ENCODE peak calls at places on chromosomes 12 and 14, in nine cellular contexts. L, W, T, D, U, M, Q, S and E are unnamed samples.
A peak's percentile ranks its signal among the peaks of the same experiment; 100 is the strongest.

GRCh38 chr12:7581609-7582008 is 78.0 kb upstream of the CD163 start:
- DNase-seq in U (no peak), T (no peak), S (no peak), M (no peak), L (no peak), Q (no peak), W (no peak), D (no peak), E (no peak)

GRCh38 chr12:356276-356988 is 32.7 kb downstream of the KDM5A start:
- DNase-seq in S (no peak), Q (no peak), W (no peak), U (no peak), M (no peak), L (no peak), T (no peak), D (no peak), E (peak; percentile 60)

GRCh38 chr12:88448337-88448944 is 131.8 kb downstream of the KITLG start:
- DNase-seq in S (no peak), U (no peak), T (no peak), L (no peak), D (no peak), Q (no peak), W (peak; percentile 52), M (no peak), E (no peak)

GRCh38 chr14:50010752-50011151 is 105.6 kb downstream of the VCPKMT start:
- DNase-seq in Q (no peak), D (no peak), U (no peak), L (no peak), M (no peak), S (no peak), W (no peak), T (no peak), E (no peak)

GRCh38 chr12:125064492-125064891 is 743 bp upstream of the AACS start:
- DNase-seq in M (no peak), T (no peak), W (no peak), U (no peak), Q (no peak), S (no peak), D (no peak), L (no peak), E (no peak)

GRCh38 chr12:2094597-2094996 is 41.8 kb downstream of the CACNA1C start:
- DNase-seq in L (no peak), D (no peak), T (no peak), W (no peak), Q (no peak), S (no peak), M (no peak), U (no peak), E (no peak)

GRCh38 chr12:2739832-2740641 is 54.7 kb upstream of the FKBP4 start:
- DNase-seq in T (no peak), Q (peak; percentile 39), S (no peak), D (no peak), W (peak; percentile 62), M (no peak), L (no peak), U (peak; percentile 50), E (peak; percentile 23)

GRCh38 chr14:103521438-103521961 is 1.1 kb downstream of the CKB start:
- DNase-seq in D (no peak), Q (no peak), M (no peak), L (no peak), W (peak; percentile 70), U (no peak), S (no peak), T (peak; percentile 71), E (no peak)

GRCh38 chr12:106213721-106214121 is 34.1 kb downstream of the CKAP4 start:
- DNase-seq in T (no peak), L (no peak), U (no peak), Q (no peak), W (no peak), D (no peak), S (no peak), M (no peak), E (no peak)

GRCh38 chr14:55088356-55088755 is 36.9 kb downstream of the MAPK1IP1L start:
- DNase-seq in U (no peak), Q (no peak), D (no peak), S (no peak), L (no peak), M (no peak), W (no peak), T (no peak), E (no peak)

GRCh38 chr12:94587266-94588241 is 62.8 kb downstream of the TMCC3 start:
- DNase-seq in S (no peak), Q (no peak), U (no peak), T (no peak), L (no peak), W (peak; percentile 9), D (no peak), M (no peak), E (peak; percentile 70)
- H3K27ac ChIP-seq in S (no peak overlapping the region), Q (no peak overlapping the region), U (no peak overlapping the region), T (peak overlapping the region; percentile 71), L (no peak overlapping the region), W (no peak overlapping the region), D (no peak overlapping the region), M (no peak overlapping the region), E (no peak overlapping the region)

GRCh38 chr12:16509411-16509810 is 96.6 kb downstream of the LMO3 start:
- DNase-seq in M (no peak), D (no peak), L (no peak), U (no peak), S (no peak), W (no peak), T (no peak), Q (no peak), E (no peak)

GRCh38 chr12:16506394-16506793 is 99.6 kb downstream of the LMO3 start:
- DNase-seq in D (no peak), S (no peak), L (no peak), M (no peak), W (no peak), U (no peak), T (no peak), Q (no peak), E (no peak)

GRCh38 chr12:16499617-16500016 is 106.3 kb downstream of the LMO3 start:
- DNase-seq in Q (no peak), W (no peak), U (no peak), L (no peak), M (no peak), T (no peak), S (no peak), D (no peak), E (no peak)

GRCh38 chr12:16504200-16504599 is 101.8 kb downstream of the LMO3 start:
- DNase-seq in U (no peak), Q (no peak), T (no peak), W (no peak), D (no peak), S (no peak), L (no peak), M (no peak), E (no peak)
- H3K27ac ChIP-seq in U (no peak overlapping the region), Q (no peak overlapping the region), T (no peak overlapping the region), W (no peak overlapping the region), D (no peak overlapping the region), S (no peak overlapping the region), L (no peak overlapping the region), M (no peak overlapping the region), E (no peak overlapping the region)

DNA sequence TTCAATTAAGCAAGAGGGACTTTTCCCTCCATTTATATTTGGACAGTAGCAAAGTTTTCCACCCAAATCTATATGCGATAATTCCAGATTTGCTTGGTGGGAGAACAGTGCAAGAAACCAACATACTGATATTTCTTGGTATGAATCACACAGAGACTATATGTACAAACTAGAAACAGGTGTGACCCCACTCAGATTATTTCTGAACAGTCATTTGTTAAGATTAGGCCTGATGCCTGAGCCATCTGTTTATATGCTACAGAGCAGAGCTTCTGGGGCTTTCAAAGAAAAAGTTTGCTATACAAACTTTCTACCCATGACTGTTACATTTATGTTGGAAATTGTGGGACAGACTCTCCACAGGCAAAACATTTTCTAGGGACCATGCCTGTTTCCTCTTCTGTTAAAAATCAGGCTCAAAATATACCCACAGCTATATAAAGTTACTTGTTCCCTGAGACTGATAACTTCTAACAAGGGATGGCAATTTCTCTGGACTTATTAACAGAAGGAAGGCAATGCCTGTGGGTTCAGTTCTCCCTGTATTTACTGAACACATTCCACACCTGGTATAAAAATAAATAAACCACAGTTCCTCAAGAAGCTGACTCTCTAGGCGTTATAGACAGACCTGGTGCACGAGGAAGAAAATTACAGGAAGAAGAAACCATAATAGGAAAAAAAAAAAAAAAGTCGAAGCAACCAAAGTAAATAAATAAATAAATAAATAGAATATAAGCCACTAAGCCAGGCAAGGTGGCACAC is 8.0 kb downstream of the PTPN21 start:
- DNase-seq in L (no peak), Q (no peak), U (no peak), M (no peak), W (no peak), T (no peak), S (no peak), D (no peak), E (no peak)
- H3K27ac ChIP-seq in L (no peak overlapping the region), Q (peak overlapping the region; percentile 30), U (no peak overlapping the region), M (no peak overlapping the region), W (no peak overlapping the region), T (no peak overlapping the region), S (no peak overlapping the region), D (no peak overlapping the region), E (no peak overlapping the region)

GRCh38 chr14:22849212-22849819 is 12.9 kb downstream of the MMP14 start:
- DNase-seq in M (peak; percentile 25), W (no peak), U (no peak), L (peak; percentile 81), D (peak; percentile 59), Q (peak; percentile 25), S (peak; percentile 93), T (peak; percentile 52), E (peak; percentile 29)

GRCh38 chr14:22852599-22852939 is 16.2 kb downstream of the MMP14 start:
- DNase-seq in T (no peak), W (no peak), Q (no peak), L (no peak), S (no peak), D (no peak), U (no peak), M (no peak), E (no peak)

GRCh38 chr14:22852940-22853767 is 16.8 kb downstream of the MMP14 start:
- DNase-seq in W (peak; percentile 87), T (peak; percentile 91), D (peak; percentile 58), M (peak; percentile 84), S (peak; percentile 94), U (peak; percentile 89), Q (peak; percentile 87), L (peak; percentile 94), E (peak; percentile 81)

GRCh38 chr14:22848391-22849164 is 12.2 kb downstream of the MMP14 start:
- DNase-seq in L (peak; percentile 88), M (peak; percentile 60), U (peak; percentile 99), D (no peak), W (peak; percentile 23), S (peak; percentile 96), Q (peak; percentile 40), T (peak; percentile 58), E (peak; percentile 61)

GRCh38 chr14:22850944-22851790 is 14.8 kb downstream of the MMP14 start:
- DNase-seq in Q (peak; percentile 92), S (peak; percentile 98), L (peak; percentile 94), W (no peak), M (peak; percentile 86), U (peak; percentile 97), T (peak; percentile 73), D (peak; percentile 80), E (peak; percentile 95)
- H3K27ac ChIP-seq in Q (peak overlapping the region; percentile 71), S (peak overlapping the region; percentile 92), L (peak overlapping the region; percentile 96), W (no peak overlapping the region), M (peak overlapping the region; percentile 91), U (peak overlapping the region; percentile 100), T (peak overlapping the region; percentile 74), D (peak overlapping the region; percentile 87), E (peak overlapping the region; percentile 76)